ENCODE peak calls at places on chromosomes 6 and 20, in five cellular contexts. U is GM12865, I is transverse colon, W is cardiac fibroblast, D is HepG2. M is an unnamed sample.

GRCh38 chr6:110341671-110342304 is 16.4 kb downstream of the METTL24 start:
- DNase-seq in I (no peak), U (peak; percentile 23), D (peak; percentile 55), W (peak; percentile 45), M (no peak)

GRCh38 chr20:50713677-50714101 is 17.7 kb upstream of the PARD6B start:
- DNase-seq in D (no peak), I (no peak), W (peak; percentile 83), U (no peak), M (no peak)

GRCh38 chr20:51036226-51036625 is 13.3 kb upstream of the KCNG1 start:
- DNase-seq in I (no peak), D (no peak), W (no peak), U (no peak), M (no peak)

GRCh38 chr6:37489697-37490336 is 9.9 kb downstream of the CCDC167 start:
- DNase-seq in U (peak; percentile 47), I (no peak), W (no peak), D (peak; percentile 39), M (no peak)

GRCh38 chr6:113824863-113825262 is 32.3 kb upstream of the MARCKS start:
- DNase-seq in D (no peak), W (no peak), I (no peak), U (no peak), M (no peak)

GRCh38 chr6:158781692-158782373 is 37.3 kb downstream of the EZR start:
- DNase-seq in W (no peak), D (no peak), I (peak; percentile 20), U (no peak), M (no peak)

GRCh38 chr20:20711413-20711812 is 1.0 kb downstream of the RALGAPA2 start:
- DNase-seq in I (peak; percentile 38), W (no peak), U (peak; percentile 41), D (no peak), M (peak; percentile 31)

GRCh38 chr6:10583509-10583908 is 62.4 kb downstream of the GCNT2 start:
- DNase-seq in W (no peak), U (no peak), I (no peak), D (peak; percentile 50), M (no peak)

GRCh38 chr6:154614641-154615040 is 104.2 kb upstream of the CNKSR3 start:
- DNase-seq in I (no peak), D (no peak), W (no peak), U (no peak), M (no peak)

GRCh38 chr6:129251669-129252376 is 368.9 kb downstream of the LAMA2 start:
- DNase-seq in I (peak; percentile 80), U (peak; percentile 74), D (peak; percentile 63), W (peak; percentile 85), M (peak; percentile 36)
- TF ChIP-seq CTCF in I (peak; percentile 82), U (peak; percentile 72), D (peak; percentile 85), W (peak; percentile 80), M (peak; percentile 87)

GRCh38 chr20:38187512-38187911 is 22.4 kb upstream of the TGM2 start:
- DNase-seq in U (no peak), W (no peak), I (no peak), D (peak; percentile 72), M (no peak)
- TF ChIP-seq CTCF in U (no peak), W (no peak), I (no peak), D (peak; percentile 50), M (no peak)

DNA sequence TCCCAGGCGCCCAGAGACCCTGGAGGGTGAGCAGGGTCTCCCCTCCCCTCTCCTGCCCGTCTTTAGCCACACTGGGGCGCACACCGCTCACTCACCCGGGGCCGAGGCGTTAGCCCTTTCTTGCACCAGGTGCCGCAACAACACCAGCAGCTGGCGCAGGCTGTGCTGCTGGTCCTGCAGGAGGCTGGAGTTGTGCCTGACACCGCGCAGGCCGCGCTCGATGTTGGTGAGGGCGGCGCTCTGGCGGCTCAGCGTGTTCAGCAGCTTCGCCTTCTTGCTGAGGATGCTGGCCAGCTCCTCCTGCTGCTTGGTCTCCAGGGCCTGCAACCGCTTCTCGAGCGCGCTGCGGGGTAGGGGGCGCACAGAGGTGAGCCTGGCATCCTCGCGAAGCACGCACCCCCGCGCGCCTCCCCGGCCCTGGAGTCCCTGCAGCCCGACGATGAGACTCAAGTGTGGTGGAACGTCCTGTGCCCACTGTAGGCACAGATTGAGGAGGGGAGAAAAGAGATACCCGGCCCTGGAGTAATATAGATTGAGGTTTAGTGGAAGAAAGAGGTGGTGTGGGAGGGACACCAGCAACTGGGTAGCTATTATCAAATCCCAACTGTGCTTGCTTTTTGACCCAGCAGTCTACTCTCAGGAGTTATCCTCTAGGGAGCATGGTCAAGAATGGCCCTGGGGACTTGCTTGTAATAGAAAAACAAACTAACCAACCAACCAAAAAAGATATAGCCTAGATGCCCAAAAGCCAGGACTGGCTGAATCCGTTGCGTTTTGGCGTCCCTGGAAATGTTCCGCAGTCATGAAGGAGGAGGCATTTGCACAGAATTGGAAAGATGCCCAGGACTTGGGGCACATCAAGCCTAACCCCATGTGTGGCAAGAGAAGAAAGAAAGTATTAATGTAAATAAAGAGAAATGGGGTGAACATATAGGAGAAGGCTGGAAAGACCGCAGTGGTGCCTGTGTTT is 30.9 kb downstream of the ANGPT4 start:
- DNase-seq in U (peak; percentile 5), I (no peak), D (no peak), W (peak; percentile 49), M (no peak)
- TF ChIP-seq CTCF in U (no peak), I (no peak), D (no peak), W (no peak), M (no peak)

DNA sequence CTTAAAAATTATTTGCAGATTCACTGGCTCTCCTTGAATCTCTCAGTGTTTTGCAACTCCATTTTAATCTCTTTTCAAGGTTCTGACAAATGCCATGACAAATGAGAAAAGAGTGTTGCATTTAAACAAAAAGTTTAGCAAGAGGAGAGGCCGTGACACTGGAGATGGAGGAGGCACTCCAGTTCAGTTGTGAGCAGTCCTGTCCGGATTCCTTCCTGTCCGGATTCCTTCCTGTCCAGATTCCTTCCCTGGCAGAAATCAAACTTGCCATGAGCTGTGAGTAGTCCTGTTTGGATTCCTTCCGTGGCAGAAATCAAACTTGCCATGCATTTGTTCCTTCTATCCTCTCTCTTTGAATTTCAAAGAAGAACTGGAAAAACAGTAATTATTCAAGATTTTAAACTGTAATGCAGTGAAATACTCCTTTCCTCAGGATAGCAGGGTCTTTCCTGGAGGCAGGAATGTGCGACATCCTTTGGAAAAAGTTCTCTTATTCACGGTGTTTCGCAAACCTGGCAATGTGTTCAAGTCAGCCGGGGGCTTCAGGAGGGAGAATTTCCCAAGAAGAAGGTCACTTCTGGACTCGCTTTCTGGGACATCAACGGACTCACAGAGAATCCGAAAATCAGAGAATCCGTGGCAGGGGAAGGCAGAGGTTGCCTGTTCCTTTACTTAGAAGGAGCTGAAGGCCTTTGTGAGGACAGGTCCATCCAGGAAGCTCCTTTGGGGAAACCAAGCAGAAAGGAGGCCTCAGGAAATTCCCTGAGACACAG is 48.7 kb upstream of the DACT2 start:
- DNase-seq in I (no peak), U (no peak), D (no peak), W (peak; percentile 73), M (no peak)
- TF ChIP-seq CTCF in I (no peak), U (no peak), D (no peak), W (no peak), M (no peak)

DNA sequence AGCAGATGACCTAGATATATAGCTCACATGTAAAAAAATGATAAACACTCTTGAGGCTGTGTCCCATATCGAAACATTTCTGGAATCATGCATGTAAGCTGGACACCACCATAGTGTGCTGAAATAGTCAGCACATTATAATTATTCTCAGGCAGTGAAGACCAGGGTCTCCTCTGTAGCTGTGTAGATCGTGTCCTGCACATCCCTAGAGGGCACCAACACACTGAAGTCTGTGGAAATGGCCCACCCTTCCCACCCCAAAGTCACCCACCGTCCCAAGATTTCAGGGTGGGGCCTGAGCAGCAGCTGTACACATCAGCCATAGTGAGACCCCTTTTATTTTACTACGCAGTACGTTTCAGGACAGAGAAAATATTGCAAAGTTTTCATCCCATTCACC is 21.0 kb upstream of the TMEM30A start:
- DNase-seq in I (no peak), W (no peak), D (no peak), U (no peak), M (no peak)
- TF ChIP-seq CTCF in I (no peak), W (no peak), D (no peak), U (no peak), M (no peak)

GRCh38 chr6:107800564-107801164 is 23.4 kb downstream of the SCML4 start:
- DNase-seq in W (peak; percentile 18), U (peak; percentile 15), I (no peak), D (peak; percentile 19), M (peak; percentile 41)
- TF ChIP-seq CTCF in W (no peak), U (peak; percentile 44), I (no peak), D (peak; percentile 72), M (peak; percentile 43)

GRCh38 chr6:134574491-134574890 is 256.6 kb upstream of the SGK1 start:
- DNase-seq in D (no peak), W (no peak), I (no peak), U (no peak), M (no peak)

GRCh38 chr6:134577998-134578397 is 260.1 kb upstream of the SGK1 start:
- DNase-seq in U (no peak), W (peak; percentile 20), I (no peak), D (no peak), M (no peak)
- TF ChIP-seq CTCF in U (no peak), W (peak; percentile 25), I (no peak), D (no peak), M (no peak)

DNA sequence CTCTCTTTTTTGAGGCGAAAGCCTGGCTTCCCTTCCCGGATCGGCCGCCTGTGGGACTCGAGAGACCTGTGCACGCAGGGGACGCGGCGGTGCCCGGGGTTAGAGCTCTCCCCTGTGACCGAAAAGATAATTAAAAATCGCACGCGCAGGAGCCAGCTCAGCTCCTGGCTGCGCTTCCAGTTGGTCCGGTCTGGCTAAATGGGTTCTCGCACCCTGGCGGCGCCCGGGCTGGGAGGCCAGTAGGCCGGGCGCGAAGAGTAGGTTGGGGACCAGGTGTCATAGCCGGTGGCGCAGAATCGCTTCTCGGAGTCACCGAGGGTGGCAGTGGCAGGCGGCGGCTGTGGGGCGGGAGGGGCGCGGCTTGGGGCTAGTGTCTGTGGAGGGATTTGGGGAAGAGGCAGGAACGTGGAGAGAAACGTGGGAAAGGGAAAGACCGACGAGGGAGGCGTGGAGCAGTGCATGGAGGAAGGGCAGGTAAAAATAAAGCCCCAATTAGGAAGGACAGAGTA is 41.9 kb upstream of the SUPT3H start:
- DNase-seq in W (peak; percentile 72), D (peak; percentile 42), U (peak; percentile 45), I (peak; percentile 72), M (peak; percentile 23)
- TF ChIP-seq CTCF in W (peak; percentile 31), D (peak; percentile 75), U (no peak), I (peak; percentile 38), M (peak; percentile 33)

DNA sequence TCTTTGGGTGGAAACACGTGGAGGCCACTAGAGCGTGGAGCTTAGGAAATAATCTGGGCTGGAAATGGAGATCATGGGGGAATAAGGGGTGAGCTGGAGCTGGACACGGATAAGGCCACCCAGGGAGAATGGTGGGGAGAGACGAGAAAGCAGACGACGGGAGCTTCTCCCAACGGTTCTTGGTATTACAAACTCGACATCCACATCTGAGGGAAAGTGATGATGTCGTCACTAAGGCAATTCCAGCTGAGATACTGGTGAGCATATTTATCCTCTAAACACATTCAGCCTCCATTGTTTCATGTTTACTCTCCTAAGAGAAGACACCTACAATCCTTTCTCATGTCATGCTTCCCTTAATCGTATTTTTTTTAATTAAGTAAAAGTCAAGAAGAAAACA is 50.2 kb upstream of the SNX9 start:
- DNase-seq in U (no peak), D (no peak), I (no peak), W (no peak), M (no peak)
- TF ChIP-seq CTCF in U (no peak), D (no peak), I (no peak), W (no peak), M (no peak)